ENCODE peak calls at places on chromosome 3, in ten cellular contexts. One of them, this sample, is unnamed.

GRCh38 chr3:64623125-64623524 is 64.7 kb downstream of the ADAMTS9 start:
- DNase-seq in CD8-positive, alpha-beta memory T cell: no peak
- DNase-seq in upper lobe of right lung: no peak
- DNase-seq in fibroblast of the aortic adventitia: no peak
- DNase-seq in activated CD8-positive, alpha-beta T cell treated with anti-CD3 and anti-CD28 coated beads, Interleukin-2, amount 10 ng/mL, durations not matched to agents 7 days and 5 days: no peak
- DNase-seq in stimulated activated CD8-positive, alpha-beta memory T cell treated with anti-CD3 and anti-CD28 coated beads, Interleukin-15, amount 100 ng/mL, for 4 hours: no peak
- DNase-seq in caudate nucleus: no peak
- DNase-seq in head of caudate nucleus: no peak
- DNase-seq in Karpas-422: no peak
- DNase-seq in DMS153: no peak
- DNase-seq in this sample: no peak

GRCh38 chr3:40511031-40511718 is 5.3 kb downstream of the ZNF620 start:
- DNase-seq in head of caudate nucleus: no peak
- DNase-seq in activated CD8-positive, alpha-beta T cell treated with anti-CD3 and anti-CD28 coated beads, Interleukin-2, amount 10 ng/mL, durations not matched to agents 7 days and 5 days: no peak
- DNase-seq in fibroblast of the aortic adventitia: no peak
- DNase-seq in upper lobe of right lung: no peak
- DNase-seq in stimulated activated CD8-positive, alpha-beta memory T cell treated with anti-CD3 and anti-CD28 coated beads, Interleukin-15, amount 100 ng/mL, for 4 hours: no peak
- DNase-seq in Karpas-422: no peak
- DNase-seq in CD8-positive, alpha-beta memory T cell: no peak
- DNase-seq in caudate nucleus: no peak
- DNase-seq in DMS153: no peak
- DNase-seq in this sample: no peak

GRCh38 chr3:150639262-150639661 is 36.1 kb downstream of the SELENOT start:
- DNase-seq in head of caudate nucleus: no peak
- DNase-seq in activated CD8-positive, alpha-beta T cell treated with anti-CD3 and anti-CD28 coated beads, Interleukin-2, amount 10 ng/mL, durations not matched to agents 7 days and 5 days: no peak
- DNase-seq in stimulated activated CD8-positive, alpha-beta memory T cell treated with anti-CD3 and anti-CD28 coated beads, Interleukin-15, amount 100 ng/mL, for 4 hours: no peak
- DNase-seq in CD8-positive, alpha-beta memory T cell: no peak
- DNase-seq in Karpas-422: no peak
- DNase-seq in DMS153: no peak
- DNase-seq in upper lobe of right lung: no peak
- DNase-seq in caudate nucleus: no peak
- DNase-seq in fibroblast of the aortic adventitia: peak
- DNase-seq in this sample: no peak

GRCh38 chr3:72174043-72174442 is 389.1 kb upstream of the PROK2 start:
- DNase-seq in upper lobe of right lung: no peak
- DNase-seq in activated CD8-positive, alpha-beta T cell treated with anti-CD3 and anti-CD28 coated beads, Interleukin-2, amount 10 ng/mL, durations not matched to agents 7 days and 5 days: no peak
- DNase-seq in DMS153: no peak
- DNase-seq in caudate nucleus: no peak
- DNase-seq in stimulated activated CD8-positive, alpha-beta memory T cell treated with anti-CD3 and anti-CD28 coated beads, Interleukin-15, amount 100 ng/mL, for 4 hours: no peak
- DNase-seq in Karpas-422: no peak
- DNase-seq in head of caudate nucleus: no peak
- DNase-seq in fibroblast of the aortic adventitia: peak
- DNase-seq in CD8-positive, alpha-beta memory T cell: no peak
- DNase-seq in this sample: no peak

GRCh38 chr3:65924762-65925161 is 114.0 kb downstream of the MAGI1 start:
- DNase-seq in upper lobe of right lung: no peak
- DNase-seq in caudate nucleus: no peak
- DNase-seq in DMS153: no peak
- DNase-seq in activated CD8-positive, alpha-beta T cell treated with anti-CD3 and anti-CD28 coated beads, Interleukin-2, amount 10 ng/mL, durations not matched to agents 7 days and 5 days: no peak
- DNase-seq in Karpas-422: no peak
- DNase-seq in head of caudate nucleus: no peak
- DNase-seq in stimulated activated CD8-positive, alpha-beta memory T cell treated with anti-CD3 and anti-CD28 coated beads, Interleukin-15, amount 100 ng/mL, for 4 hours: no peak
- DNase-seq in CD8-positive, alpha-beta memory T cell: no peak
- DNase-seq in fibroblast of the aortic adventitia: no peak
- DNase-seq in this sample: no peak

GRCh38 chr3:141110322-141110721 is 59.2 kb downstream of the SPSB4 start:
- DNase-seq in head of caudate nucleus: no peak
- DNase-seq in Karpas-422: no peak
- DNase-seq in caudate nucleus: no peak
- DNase-seq in stimulated activated CD8-positive, alpha-beta memory T cell treated with anti-CD3 and anti-CD28 coated beads, Interleukin-15, amount 100 ng/mL, for 4 hours: no peak
- DNase-seq in CD8-positive, alpha-beta memory T cell: no peak
- DNase-seq in fibroblast of the aortic adventitia: no peak
- DNase-seq in DMS153: no peak
- DNase-seq in upper lobe of right lung: no peak
- DNase-seq in activated CD8-positive, alpha-beta T cell treated with anti-CD3 and anti-CD28 coated beads, Interleukin-2, amount 10 ng/mL, durations not matched to agents 7 days and 5 days: no peak
- DNase-seq in this sample: no peak

GRCh38 chr3:97278506-97278905 is 464.1 kb downstream of the EPHA6 start:
- DNase-seq in upper lobe of right lung: no peak
- DNase-seq in stimulated activated CD8-positive, alpha-beta memory T cell treated with anti-CD3 and anti-CD28 coated beads, Interleukin-15, amount 100 ng/mL, for 4 hours: no peak
- DNase-seq in caudate nucleus: no peak
- DNase-seq in activated CD8-positive, alpha-beta T cell treated with anti-CD3 and anti-CD28 coated beads, Interleukin-2, amount 10 ng/mL, durations not matched to agents 7 days and 5 days: no peak
- DNase-seq in fibroblast of the aortic adventitia: no peak
- DNase-seq in DMS153: peak
- DNase-seq in CD8-positive, alpha-beta memory T cell: no peak
- DNase-seq in head of caudate nucleus: no peak
- DNase-seq in Karpas-422: no peak
- DNase-seq in this sample: no peak

GRCh38 chr3:70064194-70064787 is 64.8 kb downstream of the SAMMSON start:
- DNase-seq in fibroblast of the aortic adventitia: peak
- DNase-seq in activated CD8-positive, alpha-beta T cell treated with anti-CD3 and anti-CD28 coated beads, Interleukin-2, amount 10 ng/mL, durations not matched to agents 7 days and 5 days: no peak
- DNase-seq in head of caudate nucleus: no peak
- DNase-seq in DMS153: no peak
- DNase-seq in Karpas-422: peak
- DNase-seq in stimulated activated CD8-positive, alpha-beta memory T cell treated with anti-CD3 and anti-CD28 coated beads, Interleukin-15, amount 100 ng/mL, for 4 hours: no peak
- DNase-seq in CD8-positive, alpha-beta memory T cell: no peak
- DNase-seq in upper lobe of right lung: no peak
- DNase-seq in caudate nucleus: no peak
- DNase-seq in this sample: no peak

GRCh38 chr3:179304605-179305004 is 18.2 kb upstream of the ZNF639 start:
- DNase-seq in CD8-positive, alpha-beta memory T cell: no peak
- DNase-seq in Karpas-422: no peak
- DNase-seq in stimulated activated CD8-positive, alpha-beta memory T cell treated with anti-CD3 and anti-CD28 coated beads, Interleukin-15, amount 100 ng/mL, for 4 hours: no peak
- DNase-seq in DMS153: no peak
- DNase-seq in upper lobe of right lung: no peak
- DNase-seq in fibroblast of the aortic adventitia: no peak
- DNase-seq in caudate nucleus: no peak
- DNase-seq in head of caudate nucleus: no peak
- DNase-seq in activated CD8-positive, alpha-beta T cell treated with anti-CD3 and anti-CD28 coated beads, Interleukin-2, amount 10 ng/mL, durations not matched to agents 7 days and 5 days: no peak
- DNase-seq in this sample: no peak

GRCh38 chr3:70308760-70309159 is 3.7 kb downstream of the MDFIC2 start:
- DNase-seq in DMS153: no peak
- DNase-seq in CD8-positive, alpha-beta memory T cell: no peak
- DNase-seq in caudate nucleus: no peak
- DNase-seq in fibroblast of the aortic adventitia: peak
- DNase-seq in stimulated activated CD8-positive, alpha-beta memory T cell treated with anti-CD3 and anti-CD28 coated beads, Interleukin-15, amount 100 ng/mL, for 4 hours: no peak
- DNase-seq in Karpas-422: no peak
- DNase-seq in activated CD8-positive, alpha-beta T cell treated with anti-CD3 and anti-CD28 coated beads, Interleukin-2, amount 10 ng/mL, durations not matched to agents 7 days and 5 days: no peak
- DNase-seq in upper lobe of right lung: no peak
- DNase-seq in head of caudate nucleus: peak
- DNase-seq in this sample: no peak

GRCh38 chr3:98534168-98534567 is 2.4 kb downstream of the GPR15 start:
- DNase-seq in CD8-positive, alpha-beta memory T cell: no peak
- DNase-seq in activated CD8-positive, alpha-beta T cell treated with anti-CD3 and anti-CD28 coated beads, Interleukin-2, amount 10 ng/mL, durations not matched to agents 7 days and 5 days: no peak
- DNase-seq in DMS153: no peak
- DNase-seq in Karpas-422: no peak
- DNase-seq in upper lobe of right lung: no peak
- DNase-seq in fibroblast of the aortic adventitia: no peak
- DNase-seq in caudate nucleus: no peak
- DNase-seq in stimulated activated CD8-positive, alpha-beta memory T cell treated with anti-CD3 and anti-CD28 coated beads, Interleukin-15, amount 100 ng/mL, for 4 hours: no peak
- DNase-seq in head of caudate nucleus: no peak
- DNase-seq in this sample: no peak

GRCh38 chr3:155241559-155241958 is 51.9 kb downstream of the STRIT1 start:
- DNase-seq in caudate nucleus: no peak
- DNase-seq in activated CD8-positive, alpha-beta T cell treated with anti-CD3 and anti-CD28 coated beads, Interleukin-2, amount 10 ng/mL, durations not matched to agents 7 days and 5 days: no peak
- DNase-seq in CD8-positive, alpha-beta memory T cell: no peak
- DNase-seq in fibroblast of the aortic adventitia: peak
- DNase-seq in head of caudate nucleus: no peak
- DNase-seq in Karpas-422: no peak
- DNase-seq in upper lobe of right lung: no peak
- DNase-seq in stimulated activated CD8-positive, alpha-beta memory T cell treated with anti-CD3 and anti-CD28 coated beads, Interleukin-15, amount 100 ng/mL, for 4 hours: no peak
- DNase-seq in DMS153: no peak
- DNase-seq in this sample: no peak

GRCh38 chr3:172709776-172710708 is 825 bp downstream of the NCEH1 start:
- DNase-seq in head of caudate nucleus: no peak
- DNase-seq in CD8-positive, alpha-beta memory T cell: no peak
- DNase-seq in Karpas-422: peak
- DNase-seq in caudate nucleus: peak
- DNase-seq in fibroblast of the aortic adventitia: peak
- DNase-seq in activated CD8-positive, alpha-beta T cell treated with anti-CD3 and anti-CD28 coated beads, Interleukin-2, amount 10 ng/mL, durations not matched to agents 7 days and 5 days: no peak
- DNase-seq in upper lobe of right lung: peak
- DNase-seq in DMS153: no peak
- DNase-seq in stimulated activated CD8-positive, alpha-beta memory T cell treated with anti-CD3 and anti-CD28 coated beads, Interleukin-15, amount 100 ng/mL, for 4 hours: no peak
- DNase-seq in this sample: peak

GRCh38 chr3:52352566-52352965 is 36.4 kb downstream of the DNAH1 start:
- DNase-seq in fibroblast of the aortic adventitia: no peak
- DNase-seq in stimulated activated CD8-positive, alpha-beta memory T cell treated with anti-CD3 and anti-CD28 coated beads, Interleukin-15, amount 100 ng/mL, for 4 hours: no peak
- DNase-seq in Karpas-422: no peak
- DNase-seq in upper lobe of right lung: peak
- DNase-seq in activated CD8-positive, alpha-beta T cell treated with anti-CD3 and anti-CD28 coated beads, Interleukin-2, amount 10 ng/mL, durations not matched to agents 7 days and 5 days: no peak
- DNase-seq in DMS153: no peak
- DNase-seq in caudate nucleus: no peak
- DNase-seq in CD8-positive, alpha-beta memory T cell: no peak
- DNase-seq in head of caudate nucleus: no peak
- DNase-seq in this sample: no peak

GRCh38 chr3:8702560-8702959 is 31.0 kb upstream of the CAV3 start:
- DNase-seq in CD8-positive, alpha-beta memory T cell: no peak
- DNase-seq in DMS153: no peak
- DNase-seq in Karpas-422: peak
- DNase-seq in caudate nucleus: no peak
- DNase-seq in fibroblast of the aortic adventitia: no peak
- DNase-seq in activated CD8-positive, alpha-beta T cell treated with anti-CD3 and anti-CD28 coated beads, Interleukin-2, amount 10 ng/mL, durations not matched to agents 7 days and 5 days: no peak
- DNase-seq in head of caudate nucleus: no peak
- DNase-seq in stimulated activated CD8-positive, alpha-beta memory T cell treated with anti-CD3 and anti-CD28 coated beads, Interleukin-15, amount 100 ng/mL, for 4 hours: no peak
- DNase-seq in upper lobe of right lung: no peak
- DNase-seq in this sample: no peak

GRCh38 chr3:128307781-128308469 is 154.6 kb downstream of the EEFSEC start:
- DNase-seq in CD8-positive, alpha-beta memory T cell: no peak
- DNase-seq in head of caudate nucleus: no peak
- DNase-seq in upper lobe of right lung: no peak
- DNase-seq in DMS153: no peak
- DNase-seq in fibroblast of the aortic adventitia: no peak
- DNase-seq in stimulated activated CD8-positive, alpha-beta memory T cell treated with anti-CD3 and anti-CD28 coated beads, Interleukin-15, amount 100 ng/mL, for 4 hours: no peak
- DNase-seq in activated CD8-positive, alpha-beta T cell treated with anti-CD3 and anti-CD28 coated beads, Interleukin-2, amount 10 ng/mL, durations not matched to agents 7 days and 5 days: peak
- DNase-seq in caudate nucleus: no peak
- DNase-seq in Karpas-422: no peak
- DNase-seq in this sample: no peak

GRCh38 chr3:134755821-134756220 is 39.2 kb upstream of the EPHB1 start:
- DNase-seq in stimulated activated CD8-positive, alpha-beta memory T cell treated with anti-CD3 and anti-CD28 coated beads, Interleukin-15, amount 100 ng/mL, for 4 hours: no peak
- DNase-seq in fibroblast of the aortic adventitia: no peak
- DNase-seq in activated CD8-positive, alpha-beta T cell treated with anti-CD3 and anti-CD28 coated beads, Interleukin-2, amount 10 ng/mL, durations not matched to agents 7 days and 5 days: no peak
- DNase-seq in CD8-positive, alpha-beta memory T cell: no peak
- DNase-seq in head of caudate nucleus: no peak
- DNase-seq in DMS153: no peak
- DNase-seq in upper lobe of right lung: no peak
- DNase-seq in Karpas-422: no peak
- DNase-seq in caudate nucleus: no peak
- DNase-seq in this sample: no peak

GRCh38 chr3:15319575-15319974 is 12.8 kb downstream of the SH3BP5 start:
- DNase-seq in CD8-positive, alpha-beta memory T cell: no peak
- DNase-seq in activated CD8-positive, alpha-beta T cell treated with anti-CD3 and anti-CD28 coated beads, Interleukin-2, amount 10 ng/mL, durations not matched to agents 7 days and 5 days: no peak
- DNase-seq in head of caudate nucleus: no peak
- DNase-seq in DMS153: no peak
- DNase-seq in Karpas-422: no peak
- DNase-seq in stimulated activated CD8-positive, alpha-beta memory T cell treated with anti-CD3 and anti-CD28 coated beads, Interleukin-15, amount 100 ng/mL, for 4 hours: no peak
- DNase-seq in fibroblast of the aortic adventitia: peak
- DNase-seq in upper lobe of right lung: no peak
- DNase-seq in caudate nucleus: no peak
- DNase-seq in this sample: peak

GRCh38 chr3:56747150-56747549 is 54.6 kb downstream of the ARHGEF3 start:
- DNase-seq in activated CD8-positive, alpha-beta T cell treated with anti-CD3 and anti-CD28 coated beads, Interleukin-2, amount 10 ng/mL, durations not matched to agents 7 days and 5 days: peak
- DNase-seq in caudate nucleus: no peak
- DNase-seq in CD8-positive, alpha-beta memory T cell: no peak
- DNase-seq in head of caudate nucleus: no peak
- DNase-seq in stimulated activated CD8-positive, alpha-beta memory T cell treated with anti-CD3 and anti-CD28 coated beads, Interleukin-15, amount 100 ng/mL, for 4 hours: no peak
- DNase-seq in DMS153: no peak
- DNase-seq in upper lobe of right lung: no peak
- DNase-seq in Karpas-422: no peak
- DNase-seq in fibroblast of the aortic adventitia: no peak
- DNase-seq in this sample: no peak

GRCh38 chr3:81726132-81726531 is 35.3 kb downstream of the GBE1 start:
- DNase-seq in fibroblast of the aortic adventitia: no peak
- DNase-seq in stimulated activated CD8-positive, alpha-beta memory T cell treated with anti-CD3 and anti-CD28 coated beads, Interleukin-15, amount 100 ng/mL, for 4 hours: no peak
- DNase-seq in CD8-positive, alpha-beta memory T cell: no peak
- DNase-seq in activated CD8-positive, alpha-beta T cell treated with anti-CD3 and anti-CD28 coated beads, Interleukin-2, amount 10 ng/mL, durations not matched to agents 7 days and 5 days: no peak
- DNase-seq in DMS153: peak
- DNase-seq in Karpas-422: no peak
- DNase-seq in caudate nucleus: no peak
- DNase-seq in head of caudate nucleus: no peak
- DNase-seq in upper lobe of right lung: no peak
- DNase-seq in this sample: no peak

GRCh38 chr3:145490088-145491055 is 670.6 kb downstream of the PLOD2 start:
- DNase-seq in activated CD8-positive, alpha-beta T cell treated with anti-CD3 and anti-CD28 coated beads, Interleukin-2, amount 10 ng/mL, durations not matched to agents 7 days and 5 days: no peak
- DNase-seq in fibroblast of the aortic adventitia: no peak
- DNase-seq in caudate nucleus: no peak
- DNase-seq in CD8-positive, alpha-beta memory T cell: no peak
- DNase-seq in stimulated activated CD8-positive, alpha-beta memory T cell treated with anti-CD3 and anti-CD28 coated beads, Interleukin-15, amount 100 ng/mL, for 4 hours: no peak
- DNase-seq in DMS153: no peak
- DNase-seq in Karpas-422: no peak
- DNase-seq in head of caudate nucleus: no peak
- DNase-seq in upper lobe of right lung: no peak
- DNase-seq in this sample: no peak

GRCh38 chr3:131717493-131717892 is 214.7 kb upstream of the MRPL3 start:
- DNase-seq in head of caudate nucleus: no peak
- DNase-seq in Karpas-422: no peak
- DNase-seq in stimulated activated CD8-positive, alpha-beta memory T cell treated with anti-CD3 and anti-CD28 coated beads, Interleukin-15, amount 100 ng/mL, for 4 hours: no peak
- DNase-seq in CD8-positive, alpha-beta memory T cell: no peak
- DNase-seq in caudate nucleus: no peak
- DNase-seq in upper lobe of right lung: no peak
- DNase-seq in DMS153: no peak
- DNase-seq in activated CD8-positive, alpha-beta T cell treated with anti-CD3 and anti-CD28 coated beads, Interleukin-2, amount 10 ng/mL, durations not matched to agents 7 days and 5 days: no peak
- DNase-seq in fibroblast of the aortic adventitia: no peak
- DNase-seq in this sample: no peak

GRCh38 chr3:50738252-50738598 is 63.5 kb downstream of the DOCK3 start:
- DNase-seq in CD8-positive, alpha-beta memory T cell: no peak
- DNase-seq in Karpas-422: no peak
- DNase-seq in upper lobe of right lung: no peak
- DNase-seq in activated CD8-positive, alpha-beta T cell treated with anti-CD3 and anti-CD28 coated beads, Interleukin-2, amount 10 ng/mL, durations not matched to agents 7 days and 5 days: no peak
- DNase-seq in stimulated activated CD8-positive, alpha-beta memory T cell treated with anti-CD3 and anti-CD28 coated beads, Interleukin-15, amount 100 ng/mL, for 4 hours: no peak
- DNase-seq in fibroblast of the aortic adventitia: no peak
- DNase-seq in DMS153: no peak
- DNase-seq in caudate nucleus: no peak
- DNase-seq in head of caudate nucleus: no peak
- DNase-seq in this sample: no peak

GRCh38 chr3:171123913-171124312 is 97.4 kb upstream of the SLC2A2 start:
- DNase-seq in fibroblast of the aortic adventitia: peak
- DNase-seq in caudate nucleus: no peak
- DNase-seq in Karpas-422: no peak
- DNase-seq in stimulated activated CD8-positive, alpha-beta memory T cell treated with anti-CD3 and anti-CD28 coated beads, Interleukin-15, amount 100 ng/mL, for 4 hours: no peak
- DNase-seq in CD8-positive, alpha-beta memory T cell: no peak
- DNase-seq in DMS153: no peak
- DNase-seq in activated CD8-positive, alpha-beta T cell treated with anti-CD3 and anti-CD28 coated beads, Interleukin-2, amount 10 ng/mL, durations not matched to agents 7 days and 5 days: no peak
- DNase-seq in head of caudate nucleus: no peak
- DNase-seq in upper lobe of right lung: no peak
- DNase-seq in this sample: no peak

GRCh38 chr3:52973806-52974205 is 72.1 kb downstream of the SFMBT1 start:
- DNase-seq in CD8-positive, alpha-beta memory T cell: no peak
- DNase-seq in activated CD8-positive, alpha-beta T cell treated with anti-CD3 and anti-CD28 coated beads, Interleukin-2, amount 10 ng/mL, durations not matched to agents 7 days and 5 days: no peak
- DNase-seq in stimulated activated CD8-positive, alpha-beta memory T cell treated with anti-CD3 and anti-CD28 coated beads, Interleukin-15, amount 100 ng/mL, for 4 hours: no peak
- DNase-seq in DMS153: no peak
- DNase-seq in upper lobe of right lung: no peak
- DNase-seq in fibroblast of the aortic adventitia: peak
- DNase-seq in caudate nucleus: no peak
- DNase-seq in head of caudate nucleus: no peak
- DNase-seq in Karpas-422: no peak
- DNase-seq in this sample: no peak

GRCh38 chr3:157493627-157494550 is 9.3 kb downstream of the VEPH1 start:
- DNase-seq in CD8-positive, alpha-beta memory T cell: no peak
- DNase-seq in upper lobe of right lung: no peak
- DNase-seq in stimulated activated CD8-positive, alpha-beta memory T cell treated with anti-CD3 and anti-CD28 coated beads, Interleukin-15, amount 100 ng/mL, for 4 hours: no peak
- DNase-seq in Karpas-422: peak
- DNase-seq in caudate nucleus: no peak
- DNase-seq in head of caudate nucleus: no peak
- DNase-seq in fibroblast of the aortic adventitia: peak
- DNase-seq in DMS153: peak
- DNase-seq in activated CD8-positive, alpha-beta T cell treated with anti-CD3 and anti-CD28 coated beads, Interleukin-2, amount 10 ng/mL, durations not matched to agents 7 days and 5 days: no peak
- DNase-seq in this sample: peak

GRCh38 chr3:39154323-39155021 is 1.1 kb upstream of the CSRNP1 start:
- DNase-seq in Karpas-422: no peak
- DNase-seq in fibroblast of the aortic adventitia: no peak
- DNase-seq in activated CD8-positive, alpha-beta T cell treated with anti-CD3 and anti-CD28 coated beads, Interleukin-2, amount 10 ng/mL, durations not matched to agents 7 days and 5 days: no peak
- DNase-seq in DMS153: no peak
- DNase-seq in CD8-positive, alpha-beta memory T cell: no peak
- DNase-seq in stimulated activated CD8-positive, alpha-beta memory T cell treated with anti-CD3 and anti-CD28 coated beads, Interleukin-15, amount 100 ng/mL, for 4 hours: no peak
- DNase-seq in upper lobe of right lung: no peak
- DNase-seq in caudate nucleus: no peak
- DNase-seq in head of caudate nucleus: no peak
- DNase-seq in this sample: no peak

GRCh38 chr3:100548053-100548452 is 55.6 kb downstream of the TMEM45A start:
- DNase-seq in Karpas-422: no peak
- DNase-seq in fibroblast of the aortic adventitia: no peak
- DNase-seq in activated CD8-positive, alpha-beta T cell treated with anti-CD3 and anti-CD28 coated beads, Interleukin-2, amount 10 ng/mL, durations not matched to agents 7 days and 5 days: no peak
- DNase-seq in CD8-positive, alpha-beta memory T cell: no peak
- DNase-seq in head of caudate nucleus: no peak
- DNase-seq in caudate nucleus: no peak
- DNase-seq in DMS153: peak
- DNase-seq in stimulated activated CD8-positive, alpha-beta memory T cell treated with anti-CD3 and anti-CD28 coated beads, Interleukin-15, amount 100 ng/mL, for 4 hours: no peak
- DNase-seq in upper lobe of right lung: no peak
- DNase-seq in this sample: no peak

This sample was measured in SJSA1.